ENCODE peak calls at places on chromosome 14, in four cellular contexts. C is activated CD4-positive, alpha-beta T cell treated with anti-CD3 and anti-CD28 coated beads for 48 hours; N is gastrocnemius medialis; Q is A549. I is an unnamed sample.

GRCh38 chr14:89418452-89418851 is 1.4 kb upstream of the FOXN3 start:
- DNase-seq in C (peak), N (peak), Q (no peak), I (no peak)

GRCh38 chr14:75268638-75269550 is 9.7 kb upstream of the FOS start:
- DNase-seq in C (no peak), N (no peak), Q (no peak), I (no peak)

GRCh38 chr14:101476258-101476930 is 84.9 kb upstream of the DIO3 start:
- DNase-seq in C (no peak), N (no peak), Q (no peak), I (no peak)

GRCh38 chr14:84068288-84068687 is 1461.7 kb upstream of the FLRT2 start:
- DNase-seq in C (no peak), N (no peak), Q (no peak), I (no peak)

GRCh38 chr14:68541128-68541896 is 251.6 kb downstream of the ZFP36L1 start:
- DNase-seq in C (no peak), N (no peak), Q (no peak), I (no peak)

GRCh38 chr14:67031920-67032774 is 157.1 kb upstream of the GARIN2 start:
- DNase-seq in C (no peak), N (no peak), Q (no peak), I (no peak)

GRCh38 chr14:65413739-65414045 is 1.2 kb downstream of the FUT8 start:
- DNase-seq in C (no peak), N (no peak), Q (no peak), I (no peak)

GRCh38 chr14:104806625-104807465 is 5.9 kb downstream of the ZBTB42 start:
- DNase-seq in C (no peak), N (no peak), Q (no peak), I (no peak)

GRCh38 chr14:104335176-104335575 is 196.8 kb downstream of the KIF26A start:
- DNase-seq in C (no peak), N (no peak), Q (no peak), I (no peak)

GRCh38 chr14:95424533-95424932 is 91.9 kb downstream of the SYNE3 start:
- DNase-seq in C (no peak), N (no peak), Q (no peak), I (no peak)

GRCh38 chr14:102233081-102233480 is 71.9 kb downstream of the MOK start:
- DNase-seq in C (no peak), N (no peak), Q (no peak), I (no peak)

GRCh38 chr14:64762044-64763034 is 58.1 kb downstream of the PLEKHG3 start:
- DNase-seq in C (peak), N (peak), Q (peak), I (no peak)

GRCh38 chr14:77151918-77152588 is 10.5 kb upstream of the ZDHHC22 start:
- DNase-seq in C (no peak), N (no peak), Q (peak), I (peak)

GRCh38 chr14:52377940-52378339 is 63.8 kb downstream of the PTGER2 start:
- DNase-seq in C (peak), N (no peak), Q (no peak), I (no peak)

GRCh38 chr14:62557416-62557815 is 487.8 kb downstream of the KCNH5 start:
- DNase-seq in C (no peak), N (no peak), Q (no peak), I (no peak)

GRCh38 chr14:20494935-20495766 is 10.2 kb upstream of the RNASE10 start:
- DNase-seq in C (no peak), N (no peak), Q (no peak), I (no peak)

GRCh38 chr14:102295301-102295700 is 9.7 kb downstream of the MOK start:
- DNase-seq in C (no peak), N (no peak), Q (no peak), I (no peak)

GRCh38 chr14:79949906-79950305 is 261.4 kb downstream of the DIO2 start:
- DNase-seq in C (no peak), N (no peak), Q (no peak), I (no peak)

GRCh38 chr14:69713127-69713800 is 53.7 kb upstream of the SRSF5 start:
- DNase-seq in C (no peak), N (peak), Q (no peak), I (no peak)

GRCh38 chr14:91154851-91155625 is 41.2 kb downstream of the DGLUCY start:
- DNase-seq in C (peak), N (peak), Q (peak), I (no peak)

GRCh38 chr14:20472566-20473206 is 3.5 kb downstream of the PNP start:
- DNase-seq in C (no peak), N (no peak), Q (no peak), I (no peak)

GRCh38 chr14:65297744-65298143 is 114.8 kb upstream of the FUT8 start:
- DNase-seq in C (no peak), N (no peak), Q (peak), I (no peak)

GRCh38 chr14:101008196-101008595 is 104.7 kb upstream of the RTL1 start:
- DNase-seq in C (no peak), N (no peak), Q (no peak), I (no peak)

GRCh38 chr14:25197885-25198284 is 147.9 kb upstream of the STXBP6 start:
- DNase-seq in C (no peak), N (no peak), Q (no peak), I (no peak)

GRCh38 chr14:38254565-38255407 is 1.1 kb downstream of the CLEC14A start:
- DNase-seq in C (peak), N (no peak), Q (no peak), I (no peak)

GRCh38 chr14:29738950-29739349 is 188.7 kb downstream of the PRKD1 start:
- DNase-seq in C (no peak), N (no peak), Q (no peak), I (no peak)

GRCh38 chr14:79480212-79480611 is 731.1 kb downstream of the DIO2 start:
- DNase-seq in C (no peak), N (no peak), Q (no peak), I (no peak)

GRCh38 chr14:22412936-22413411 is 176.1 kb downstream of the DAD1 start:
- DNase-seq in C (no peak), N (no peak), Q (no peak), I (no peak)

GRCh38 chr14:58752280-58752679 is 114.5 kb downstream of the DACT1 start:
- DNase-seq in C (no peak), N (no peak), Q (no peak), I (no peak)

GRCh38 chr14:55117816-55118441 is 11.1 kb upstream of the LGALS3 start:
- DNase-seq in C (no peak), N (no peak), Q (no peak), I (no peak)

GRCh38 chr14:100532154-100532915 is 54.9 kb downstream of the BEGAIN start:
- DNase-seq in C (no peak), N (no peak), Q (no peak), I (no peak)

GRCh38 chr14:36988989-36989388 is 183.4 kb downstream of the SLC25A21 start:
- DNase-seq in C (no peak), N (no peak), Q (no peak), I (no peak)

GRCh38 chr14:48323655-48324054 is 648.2 kb upstream of the MDGA2 start:
- DNase-seq in C (no peak), N (no peak), Q (no peak), I (no peak)

GRCh38 chr14:75094896-75095295 is 25.5 kb downstream of the ZC2HC1C start:
- DNase-seq in C (no peak), N (no peak), Q (no peak), I (no peak)

GRCh38 chr14:69153848-69154208 is 909 bp upstream of the DCAF5 start:
- DNase-seq in C (no peak), N (peak), Q (peak), I (peak)

GRCh38 chr14:51014086-51014485 is 69.8 kb upstream of the PYGL start:
- DNase-seq in C (no peak), N (no peak), Q (no peak), I (no peak)

GRCh38 chr14:23385840-23386657 is 9.2 kb downstream of the CMTM5 start:
- DNase-seq in C (no peak), N (no peak), Q (no peak), I (no peak)

I was measured in germinal center.